ENCODE peak calls at places on chromosome 5, in seven cellular contexts. One of them, this sample, is unnamed. For H3K36me3, the result is how much of the 10 kb centered on the place peaks cover.

GRCh38 chr5:178590141-178590923 is at the start of gene COL23A1:
- DNase-seq in transverse colon: peak
- DNase-seq in lower lobe of right lung: peak
- DNase-seq in brain microvascular endothelial cell: peak
- DNase-seq in IMR-90: peak
- DNase-seq in fibroblast of lung: peak
- DNase-seq in upper lobe of right lung: peak
- DNase-seq in this sample: peak

GRCh38 chr5:58156977-58157701 is 302.7 kb downstream of the PLK2 start:
- DNase-seq in brain microvascular endothelial cell: peak
- DNase-seq in fibroblast of lung: peak
- DNase-seq in lower lobe of right lung: no peak
- DNase-seq in IMR-90: peak
- DNase-seq in transverse colon: no peak
- DNase-seq in upper lobe of right lung: no peak
- DNase-seq in this sample: no peak

GRCh38 chr5:83029912-83030311 is 47.3 kb downstream of the TMEM167A start:
- DNase-seq in transverse colon: no peak
- DNase-seq in IMR-90: peak
- DNase-seq in brain microvascular endothelial cell: peak
- DNase-seq in upper lobe of right lung: no peak
- DNase-seq in lower lobe of right lung: no peak
- DNase-seq in fibroblast of lung: peak
- DNase-seq in this sample: no peak

GRCh38 chr5:90628492-90628891 is 69.9 kb downstream of the ADGRV1 start:
- DNase-seq in IMR-90: no peak
- DNase-seq in lower lobe of right lung: no peak
- DNase-seq in upper lobe of right lung: no peak
- DNase-seq in transverse colon: no peak
- DNase-seq in brain microvascular endothelial cell: no peak
- DNase-seq in fibroblast of lung: no peak
- DNase-seq in this sample: no peak

GRCh38 chr5:112420111-112420864 is 1.2 kb upstream of the EPB41L4A start:
- DNase-seq in brain microvascular endothelial cell: peak
- DNase-seq in transverse colon: peak
- DNase-seq in lower lobe of right lung: peak
- DNase-seq in IMR-90: peak
- DNase-seq in fibroblast of lung: peak
- DNase-seq in upper lobe of right lung: peak
- DNase-seq in this sample: peak

GRCh38 chr5:77448831-77449230 is 43.3 kb downstream of the WDR41 start:
- DNase-seq in brain microvascular endothelial cell: no peak
- DNase-seq in fibroblast of lung: no peak
- DNase-seq in IMR-90: no peak
- DNase-seq in transverse colon: no peak
- DNase-seq in upper lobe of right lung: no peak
- DNase-seq in lower lobe of right lung: no peak
- DNase-seq in this sample: no peak

GRCh38 chr5:151632524-151632923 is 41.4 kb upstream of the FAT2 start:
- DNase-seq in upper lobe of right lung: no peak
- DNase-seq in IMR-90: no peak
- DNase-seq in brain microvascular endothelial cell: no peak
- DNase-seq in lower lobe of right lung: no peak
- DNase-seq in transverse colon: no peak
- DNase-seq in fibroblast of lung: no peak
- DNase-seq in this sample: peak

GRCh38 chr5:95241635-95242034 is 43.3 kb downstream of the MCTP1 start:
- DNase-seq in IMR-90: no peak
- DNase-seq in fibroblast of lung: peak
- DNase-seq in upper lobe of right lung: no peak
- DNase-seq in lower lobe of right lung: no peak
- DNase-seq in transverse colon: no peak
- DNase-seq in brain microvascular endothelial cell: no peak
- DNase-seq in this sample: no peak

GRCh38 chr5:170861295-170861854 is 443 bp upstream of the RANBP17 start:
- DNase-seq in fibroblast of lung: no peak
- DNase-seq in brain microvascular endothelial cell: no peak
- DNase-seq in upper lobe of right lung: no peak
- DNase-seq in IMR-90: no peak
- DNase-seq in lower lobe of right lung: no peak
- DNase-seq in transverse colon: no peak
- DNase-seq in this sample: no peak

GRCh38 chr5:143920772-143921171 is 108.8 kb downstream of the HMHB1 start:
- DNase-seq in IMR-90: peak
- DNase-seq in lower lobe of right lung: no peak
- DNase-seq in upper lobe of right lung: no peak
- DNase-seq in transverse colon: no peak
- DNase-seq in brain microvascular endothelial cell: no peak
- DNase-seq in fibroblast of lung: peak
- DNase-seq in this sample: no peak

GRCh38 chr5:87784869-87785268 is 372.1 kb upstream of the CCNH start:
- DNase-seq in upper lobe of right lung: no peak
- DNase-seq in transverse colon: no peak
- DNase-seq in lower lobe of right lung: no peak
- DNase-seq in brain microvascular endothelial cell: no peak
- DNase-seq in IMR-90: no peak
- DNase-seq in fibroblast of lung: no peak
- DNase-seq in this sample: no peak

GRCh38 chr5:39800202-39800601 is 375.4 kb upstream of the DAB2 start:
- DNase-seq in upper lobe of right lung: no peak
- DNase-seq in transverse colon: no peak
- DNase-seq in brain microvascular endothelial cell: no peak
- DNase-seq in IMR-90: no peak
- DNase-seq in fibroblast of lung: no peak
- DNase-seq in lower lobe of right lung: no peak
- DNase-seq in this sample: no peak

GRCh38 chr5:143551765-143552164 is 148.3 kb upstream of the NR3C1 start:
- DNase-seq in brain microvascular endothelial cell: no peak
- DNase-seq in IMR-90: peak
- DNase-seq in fibroblast of lung: peak
- DNase-seq in transverse colon: no peak
- DNase-seq in lower lobe of right lung: no peak
- DNase-seq in upper lobe of right lung: no peak
- DNase-seq in this sample: no peak

GRCh38 chr5:82758881-82759280 is 318.3 kb downstream of the TMEM167A start:
- DNase-seq in IMR-90: no peak
- DNase-seq in fibroblast of lung: no peak
- DNase-seq in upper lobe of right lung: no peak
- DNase-seq in transverse colon: no peak
- DNase-seq in lower lobe of right lung: no peak
- DNase-seq in brain microvascular endothelial cell: no peak
- DNase-seq in this sample: no peak

GRCh38 chr5:35815089-35815936 is 41.4 kb upstream of the IL7R start:
- DNase-seq in lower lobe of right lung: no peak
- DNase-seq in transverse colon: no peak
- DNase-seq in fibroblast of lung: no peak
- DNase-seq in upper lobe of right lung: no peak
- DNase-seq in IMR-90: no peak
- DNase-seq in brain microvascular endothelial cell: peak
- DNase-seq in this sample: no peak

GRCh38 chr5:157109744-157110143 is 900 bp upstream of the HAVCR2 start:
- DNase-seq in transverse colon: no peak
- DNase-seq in fibroblast of lung: no peak
- DNase-seq in upper lobe of right lung: no peak
- DNase-seq in lower lobe of right lung: no peak
- DNase-seq in brain microvascular endothelial cell: no peak
- DNase-seq in IMR-90: no peak
- DNase-seq in this sample: no peak

GRCh38 chr5:64330728-64331231 is 165.1 kb downstream of the RNF180 start:
- DNase-seq in upper lobe of right lung: peak
- DNase-seq in IMR-90: no peak
- DNase-seq in transverse colon: no peak
- DNase-seq in brain microvascular endothelial cell: no peak
- DNase-seq in lower lobe of right lung: peak
- DNase-seq in fibroblast of lung: no peak
- DNase-seq in this sample: no peak

GRCh38 chr5:174528821-174529544 is 195.4 kb upstream of the MSX2 start:
- DNase-seq in lower lobe of right lung: no peak
- DNase-seq in IMR-90: peak
- DNase-seq in brain microvascular endothelial cell: no peak
- DNase-seq in upper lobe of right lung: no peak
- DNase-seq in fibroblast of lung: no peak
- DNase-seq in transverse colon: no peak
- DNase-seq in this sample: no peak

GRCh38 chr5:73826761-73827450 is 200.9 kb downstream of the ARHGEF28 start:
- DNase-seq in IMR-90: peak
- DNase-seq in transverse colon: no peak
- DNase-seq in fibroblast of lung: peak
- DNase-seq in upper lobe of right lung: no peak
- DNase-seq in lower lobe of right lung: no peak
- DNase-seq in brain microvascular endothelial cell: peak
- DNase-seq in this sample: no peak

GRCh38 chr5:91383956-91384300 is 811 bp upstream of the ARRDC3 start:
- DNase-seq in IMR-90: no peak
- DNase-seq in upper lobe of right lung: no peak
- DNase-seq in lower lobe of right lung: peak
- DNase-seq in transverse colon: peak
- DNase-seq in brain microvascular endothelial cell: no peak
- DNase-seq in fibroblast of lung: peak
- DNase-seq in this sample: no peak

GRCh38 chr5:52922384-52922783 is 66.8 kb upstream of the ITGA2 start:
- DNase-seq in IMR-90: peak
- DNase-seq in lower lobe of right lung: peak
- DNase-seq in upper lobe of right lung: no peak
- DNase-seq in brain microvascular endothelial cell: peak
- DNase-seq in fibroblast of lung: peak
- DNase-seq in transverse colon: no peak
- DNase-seq in this sample: no peak

GRCh38 chr5:20601678-20602100 is 613.7 kb upstream of the CDH18 start:
- DNase-seq in transverse colon: no peak
- DNase-seq in upper lobe of right lung: no peak
- DNase-seq in IMR-90: no peak
- DNase-seq in brain microvascular endothelial cell: peak
- DNase-seq in lower lobe of right lung: no peak
- DNase-seq in fibroblast of lung: peak
- DNase-seq in this sample: peak

GRCh38 chr5:90747175-90747574 is 188.6 kb downstream of the ADGRV1 start:
- DNase-seq in IMR-90: no peak
- DNase-seq in lower lobe of right lung: no peak
- DNase-seq in fibroblast of lung: peak
- DNase-seq in brain microvascular endothelial cell: peak
- DNase-seq in upper lobe of right lung: no peak
- DNase-seq in transverse colon: no peak
- DNase-seq in this sample: no peak

GRCh38 chr5:87383216-87383615 is 29.5 kb downstream of the CCNH start:
- DNase-seq in fibroblast of lung: peak
- DNase-seq in lower lobe of right lung: no peak
- DNase-seq in transverse colon: no peak
- DNase-seq in upper lobe of right lung: no peak
- DNase-seq in IMR-90: peak
- DNase-seq in brain microvascular endothelial cell: no peak
- DNase-seq in this sample: no peak

GRCh38 chr5:149464796-149465489 is 85.9 kb upstream of the IL17B start:
- DNase-seq in brain microvascular endothelial cell: no peak
- DNase-seq in lower lobe of right lung: no peak
- DNase-seq in IMR-90: peak
- DNase-seq in transverse colon: peak
- DNase-seq in upper lobe of right lung: no peak
- DNase-seq in fibroblast of lung: peak
- DNase-seq in this sample: no peak

GRCh38 chr5:172303090-172303995 is 19.8 kb upstream of the UBTD2 start:
- DNase-seq in IMR-90: no peak
- DNase-seq in brain microvascular endothelial cell: no peak
- DNase-seq in transverse colon: no peak
- DNase-seq in fibroblast of lung: peak
- DNase-seq in upper lobe of right lung: no peak
- DNase-seq in lower lobe of right lung: no peak
- DNase-seq in this sample: no peak

GRCh38 chr5:39114155-39114554 is 40.0 kb upstream of the RICTOR start:
- DNase-seq in upper lobe of right lung: no peak
- DNase-seq in brain microvascular endothelial cell: no peak
- DNase-seq in transverse colon: no peak
- DNase-seq in fibroblast of lung: no peak
- DNase-seq in lower lobe of right lung: no peak
- DNase-seq in IMR-90: no peak
- DNase-seq in this sample: no peak

DNA sequence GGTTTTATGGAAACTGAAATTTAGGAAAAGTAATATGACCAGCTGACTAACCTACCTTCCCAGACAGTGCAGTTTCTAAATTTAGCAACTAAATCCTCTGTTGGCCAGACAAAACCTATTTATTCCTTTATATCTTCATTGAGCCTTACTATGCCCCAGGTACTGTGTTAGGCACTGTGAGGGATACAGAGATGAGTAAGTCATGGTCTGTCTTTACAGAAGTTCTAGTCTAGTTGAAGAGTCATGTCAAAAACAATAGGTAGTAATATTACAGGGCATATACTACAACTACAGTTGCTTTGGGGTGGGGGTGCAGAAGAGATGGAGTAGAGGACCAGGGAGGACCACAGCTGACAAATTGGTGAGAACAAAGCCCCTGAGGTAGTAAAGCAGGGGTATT is 42.8 kb downstream of the FBXO38 start:
- DNase-seq in transverse colon: no peak
- DNase-seq in brain microvascular endothelial cell: no peak
- DNase-seq in fibroblast of lung: no peak
- DNase-seq in upper lobe of right lung: no peak
- DNase-seq in lower lobe of right lung: no peak
- DNase-seq in IMR-90: no peak
- DNase-seq in this sample: no peak
- TF ChIP-seq CTCF in transverse colon: no peak
- TF ChIP-seq CTCF in brain microvascular endothelial cell: no peak
- TF ChIP-seq CTCF in fibroblast of lung: no peak
- TF ChIP-seq CTCF in upper lobe of right lung: no peak
- TF ChIP-seq CTCF in lower lobe of right lung: no peak
- TF ChIP-seq CTCF in IMR-90: no peak
- TF ChIP-seq CTCF in this sample: no peak

DNA sequence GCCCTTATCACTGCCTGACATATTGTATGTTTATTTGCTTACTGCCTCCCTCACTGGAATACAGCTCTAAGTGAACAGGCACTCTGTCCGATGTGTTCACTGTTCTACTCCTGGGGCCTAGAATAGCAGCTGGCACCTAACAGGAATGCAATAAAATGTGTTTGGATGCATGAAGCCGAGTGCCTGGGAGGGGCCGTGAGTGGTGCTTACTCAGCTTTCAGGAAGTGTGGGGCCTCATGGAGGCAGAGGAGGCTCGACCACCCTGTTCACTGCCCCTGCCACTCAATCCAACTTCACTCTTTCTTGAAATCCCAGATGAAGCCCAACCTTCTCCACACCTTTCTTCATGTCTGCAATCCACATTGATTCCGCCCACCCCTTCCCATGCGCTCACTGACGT is 21.5 kb downstream of the TBC1D9B start:
- DNase-seq in lower lobe of right lung: no peak
- DNase-seq in fibroblast of lung: no peak
- DNase-seq in brain microvascular endothelial cell: no peak
- DNase-seq in transverse colon: no peak
- DNase-seq in upper lobe of right lung: no peak
- DNase-seq in IMR-90: no peak
- DNase-seq in this sample: no peak
- H3K36me3 ChIP-seq in lower lobe of right lung: half or more
- H3K36me3 ChIP-seq in fibroblast of lung: under half
- H3K36me3 ChIP-seq in brain microvascular endothelial cell: half or more
- H3K36me3 ChIP-seq in transverse colon: under half
- H3K36me3 ChIP-seq in upper lobe of right lung: half or more
- H3K36me3 ChIP-seq in IMR-90: half or more
- H3K36me3 ChIP-seq in this sample: under half

GRCh38 chr5:889075-889710 is 3.4 kb downstream of the BRD9 start:
- DNase-seq in brain microvascular endothelial cell: no peak
- DNase-seq in upper lobe of right lung: no peak
- DNase-seq in transverse colon: no peak
- DNase-seq in lower lobe of right lung: no peak
- DNase-seq in IMR-90: no peak
- DNase-seq in fibroblast of lung: no peak
- DNase-seq in this sample: no peak
- H3K4me3 ChIP-seq in brain microvascular endothelial cell: no peak
- H3K4me3 ChIP-seq in upper lobe of right lung: no peak
- H3K4me3 ChIP-seq in transverse colon: no peak
- H3K4me3 ChIP-seq in lower lobe of right lung: no peak
- H3K4me3 ChIP-seq in IMR-90: no peak
- H3K4me3 ChIP-seq in fibroblast of lung: no peak
- H3K4me3 ChIP-seq in this sample: no peak

GRCh38 chr5:169013208-169013728 is 287.7 kb downstream of the SLIT3 start:
- DNase-seq in IMR-90: no peak
- DNase-seq in transverse colon: no peak
- DNase-seq in brain microvascular endothelial cell: no peak
- DNase-seq in lower lobe of right lung: no peak
- DNase-seq in fibroblast of lung: no peak
- DNase-seq in upper lobe of right lung: no peak
- DNase-seq in this sample: no peak
- TF ChIP-seq CTCF in IMR-90: no peak
- TF ChIP-seq CTCF in transverse colon: no peak
- TF ChIP-seq CTCF in brain microvascular endothelial cell: no peak
- TF ChIP-seq CTCF in lower lobe of right lung: no peak
- TF ChIP-seq CTCF in fibroblast of lung: no peak
- TF ChIP-seq CTCF in upper lobe of right lung: no peak
- TF ChIP-seq CTCF in this sample: no peak